ENCODE peak calls at places on chromosomes 2 and 18, in nine cellular contexts. N is bronchial epithelial cell, F is A549, X is fibroblast of villous mesenchyme, K is tibial artery, S is lower lobe of right lung, L is testis, V is Caco-2, R is AG04450. J is an unnamed sample.

GRCh38 chr18:63320041-63320689 is 596 bp upstream of the BCL2 start:
- DNase-seq in F (peak; percentile 60), S (peak; percentile 85), N (peak; percentile 54), X (peak; percentile 77), R (peak; percentile 41), K (peak; percentile 92), L (peak; percentile 90), V (peak; percentile 68), J (peak; percentile 83)

GRCh38 chr2:7379799-7380198 is 462.6 kb downstream of the RNF144A start:
- DNase-seq in K (no peak), R (no peak), F (peak; percentile 14), N (no peak), L (no peak), S (no peak), X (no peak), V (peak; percentile 18), J (peak; percentile 27)

GRCh38 chr2:154306261-154306970 is 392.1 kb upstream of the KCNJ3 start:
- DNase-seq in F (no peak), S (no peak), K (no peak), R (no peak), X (no peak), V (no peak), N (no peak), L (no peak), J (no peak)

GRCh38 chr18:43800584-43800983 is 523.3 kb upstream of the SYT4 start:
- DNase-seq in K (no peak), S (no peak), N (peak; percentile 53), L (no peak), X (no peak), R (no peak), F (no peak), V (no peak), J (no peak)

GRCh38 chr2:170142502-170142901 is 35.4 kb upstream of the MYO3B start:
- DNase-seq in F (no peak), S (no peak), L (no peak), N (no peak), V (no peak), X (no peak), R (no peak), K (no peak), J (no peak)

GRCh38 chr2:36512705-36513104 is 85.3 kb downstream of the FEZ2 start:
- DNase-seq in V (no peak), R (no peak), F (no peak), N (no peak), S (no peak), X (no peak), L (no peak), K (no peak), J (no peak)

GRCh38 chr2:18149660-18150246 is 271.3 kb downstream of the KCNS3 start:
- DNase-seq in R (peak; percentile 30), L (no peak), N (peak; percentile 64), K (no peak), X (peak; percentile 67), F (peak; percentile 50), V (peak; percentile 24), S (no peak), J (peak; percentile 57)

GRCh38 chr2:149329470-149330126 is 789 bp upstream of the LYPD6 start:
- DNase-seq in R (no peak), K (no peak), V (peak; percentile 77), L (peak; percentile 59), F (peak; percentile 73), S (peak; percentile 54), N (peak; percentile 54), X (peak; percentile 64), J (peak; percentile 68)

GRCh38 chr2:134934641-134935040 is 16.0 kb downstream of the CCNT2 start:
- DNase-seq in V (no peak), L (no peak), K (no peak), N (peak; percentile 25), S (no peak), F (no peak), X (peak; percentile 48), R (no peak), J (peak; percentile 0)

GRCh38 chr2:201440182-201440581 is 11.1 kb downstream of the TRAK2 start:
- DNase-seq in N (peak; percentile 88), F (no peak), X (no peak), V (peak; percentile 79), S (no peak), L (no peak), R (no peak), K (no peak), J (peak; percentile 13)

GRCh38 chr2:8592736-8593135 is 89.1 kb upstream of the ID2 start:
- DNase-seq in X (no peak), V (no peak), K (no peak), N (no peak), R (no peak), L (no peak), S (peak; percentile 14), F (no peak), J (no peak)

GRCh38 chr2:109352066-109352897 is 223.3 kb downstream of the SH3RF3 start:
- DNase-seq in N (no peak), X (peak; percentile 80), K (no peak), L (no peak), V (no peak), F (no peak), S (no peak), R (no peak), J (no peak)

GRCh38 chr2:88843651-88844050 is 152.2 kb downstream of the RPIA start:
- DNase-seq in F (no peak), V (no peak), K (no peak), R (no peak), N (no peak), L (no peak), S (no peak), X (no peak), J (no peak)

GRCh38 chr18:8882632-8883408 is 177.5 kb downstream of the MTCL1 start:
- DNase-seq in V (peak; percentile 59), S (no peak), K (no peak), R (no peak), N (peak; percentile 74), X (no peak), L (no peak), F (peak; percentile 51), J (peak; percentile 85)

GRCh38 chr2:20501974-20502373 is 55.1 kb downstream of the RHOB start:
- DNase-seq in X (peak; percentile 100), K (no peak), R (peak; percentile 94), S (no peak), V (no peak), F (peak; percentile 85), N (peak; percentile 97), L (no peak), J (peak; percentile 98)

GRCh38 chr18:8730080-8730827 is 24.9 kb downstream of the MTCL1 start:
- DNase-seq in V (peak; percentile 74), N (peak; percentile 85), F (peak; percentile 92), R (no peak), L (peak; percentile 58), X (peak; percentile 86), K (peak; percentile 66), S (peak; percentile 70), J (peak; percentile 50)

GRCh38 chr2:217215877-217216276 is 356.0 kb upstream of the TNP1 start:
- DNase-seq in S (no peak), L (no peak), F (peak; percentile 4), K (no peak), V (no peak), X (no peak), N (peak; percentile 55), R (no peak), J (no peak)

GRCh38 chr18:62784338-62784965 is 69.1 kb downstream of the PHLPP1 start:
- DNase-seq in F (no peak), N (no peak), V (no peak), S (no peak), K (no peak), L (no peak), X (peak; percentile 63), R (no peak), J (no peak)

GRCh38 chr2:215966951-215967350 is 46.4 kb downstream of the MREG start:
- DNase-seq in L (no peak), K (no peak), X (no peak), S (no peak), V (no peak), N (peak; percentile 68), R (no peak), F (no peak), J (peak; percentile 15)

DNA sequence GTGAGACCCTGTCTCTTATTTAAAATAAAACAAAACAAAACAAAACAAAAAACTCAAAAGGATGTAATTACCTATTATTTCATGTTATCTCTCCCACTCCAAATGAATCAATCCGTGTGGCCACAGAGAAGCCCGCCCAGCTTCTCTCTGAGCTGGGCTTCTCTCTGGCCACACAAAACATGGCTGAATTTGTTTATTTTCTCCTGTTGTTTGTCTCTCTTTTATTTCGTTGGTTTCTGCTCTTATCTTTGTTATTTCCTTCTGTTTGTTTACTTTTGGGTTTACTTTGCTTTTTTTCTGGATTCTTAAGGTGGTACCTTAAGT is 1.5 kb upstream of the TRABD2A start:
- DNase-seq in F (no peak), S (no peak), L (no peak), K (no peak), V (no peak), X (no peak), R (no peak), N (no peak), J (no peak)
- TF ChIP-seq CTCF in F (no peak), S (no peak), L (no peak), K (no peak), V (no peak), X (no peak), R (no peak), N (no peak), J (no peak)

GRCh38 chr18:13405305-13406038 is 186.9 kb downstream of the LDLRAD4 start:
- DNase-seq in N (no peak), S (no peak), K (no peak), X (no peak), V (no peak), F (no peak), R (no peak), L (no peak), J (no peak)
- TF ChIP-seq CTCF in N (no peak), S (no peak), K (no peak), X (no peak), V (no peak), F (no peak), R (no peak), L (no peak), J (no peak)

DNA sequence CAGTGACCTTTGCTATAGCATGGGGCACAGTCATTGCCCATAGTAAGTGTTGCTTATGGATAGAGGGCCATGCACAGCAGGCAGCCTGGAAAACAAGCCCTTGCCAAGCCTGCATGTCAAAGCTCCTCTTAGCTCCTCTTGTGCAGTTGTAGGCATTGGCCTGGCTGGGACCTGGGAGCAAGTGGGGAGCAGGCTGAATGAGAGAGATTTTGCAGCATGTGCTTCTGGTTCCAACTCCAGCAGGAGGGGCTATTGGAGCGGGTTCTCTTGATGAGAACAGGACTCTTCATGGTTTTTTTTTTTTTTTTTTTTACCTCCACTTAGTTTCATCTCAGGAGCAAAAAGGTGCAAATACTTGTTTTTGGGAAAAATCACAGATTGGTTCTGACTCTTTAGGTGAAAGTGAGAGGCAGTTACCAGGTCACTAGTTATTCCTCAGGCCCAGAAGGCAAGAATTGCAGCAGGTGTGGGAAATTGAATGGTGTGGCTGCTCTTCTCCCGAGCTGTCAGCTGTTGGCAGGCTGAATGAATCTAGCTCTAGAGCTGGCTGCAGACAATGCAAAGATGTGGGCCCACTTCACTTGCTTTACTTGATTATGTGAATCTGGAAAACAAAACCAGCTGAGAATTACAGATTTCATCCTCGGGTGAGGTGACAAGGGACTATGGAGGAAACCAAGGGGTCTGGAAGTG is 95.9 kb downstream of the MAP4K4 start:
- DNase-seq in R (no peak), K (no peak), X (no peak), F (peak; percentile 30), V (peak; percentile 30), N (no peak), S (no peak), L (no peak), J (no peak)
- TF ChIP-seq CTCF in R (peak; percentile 30), K (no peak), X (peak; percentile 34), F (peak; percentile 8), V (no peak), N (no peak), S (no peak), L (no peak), J (no peak)

GRCh38 chr18:39862341-39862740 is 2092.7 kb upstream of the PIK3C3 start:
- DNase-seq in X (no peak), L (no peak), V (no peak), F (no peak), S (no peak), N (peak; percentile 15), R (no peak), K (no peak), J (peak; percentile 18)
- TF ChIP-seq CTCF in X (no peak), L (no peak), V (no peak), F (no peak), S (no peak), N (no peak), R (no peak), K (no peak), J (no peak)